ENCODE peak calls at places on chromosomes 1 and 21, in seven cellular contexts. L is H9, X is IMR-90, K is trophoblast cell, R is neuronal stem cell, T is H1, Z is mesenchymal stem cell. Y is an unnamed sample.

GRCh38 chr1:87953732-87954344 is 625.2 kb downstream of the LMO4 start:
- DNase-seq in T (peak), Z (peak), L (peak), R (peak), K (peak), X (peak), Y (peak)

GRCh38 chr1:161730050-161730564 is 8.8 kb downstream of the FCRLB start:
- DNase-seq in Z (peak), X (peak), K (no peak), T (no peak), L (no peak), R (no peak), Y (no peak)

GRCh38 chr1:39051956-39052355 is 25.8 kb downstream of the NDUFS5 start:
- DNase-seq in X (no peak), K (peak), Z (no peak), L (no peak), R (no peak), T (no peak), Y (peak)

GRCh38 chr1:209642817-209643216 is 9.4 kb downstream of the LAMB3 start:
- DNase-seq in Z (no peak), R (no peak), X (no peak), T (no peak), K (no peak), L (no peak), Y (no peak)

GRCh38 chr1:18110968-18111367 is 3.4 kb downstream of the IGSF21 start:
- DNase-seq in R (no peak), X (no peak), T (peak), Z (no peak), K (no peak), L (peak), Y (no peak)

GRCh38 chr1:31642897-31643296 is 1.8 kb downstream of the PEF1 start:
- DNase-seq in R (no peak), Z (no peak), T (no peak), K (no peak), L (no peak), X (no peak), Y (no peak)

GRCh38 chr1:243924188-243924587 is 74.1 kb upstream of the AKT3 start:
- DNase-seq in K (peak), X (peak), R (no peak), T (no peak), Z (peak), L (no peak), Y (peak)

GRCh38 chr1:217977943-217978342 is 307.1 kb upstream of the RRP15 start:
- DNase-seq in K (no peak), L (no peak), R (no peak), X (no peak), T (no peak), Z (no peak), Y (no peak)

GRCh38 chr1:89808429-89809117 is 12.3 kb upstream of the LRRC8D start:
- DNase-seq in Z (peak), R (no peak), K (peak), L (peak), X (peak), T (peak), Y (peak)

GRCh38 chr1:235161685-235162327 is 756 bp upstream of the RBM34 start:
- DNase-seq in K (no peak), L (no peak), X (no peak), T (no peak), R (no peak), Z (no peak), Y (no peak)

GRCh38 chr1:16020325-16020724 is 1.5 kb upstream of the CLCNKA start:
- DNase-seq in R (no peak), T (no peak), K (no peak), L (no peak), X (no peak), Z (no peak), Y (no peak)

GRCh38 chr21:20010691-20011200 is 987.5 kb upstream of the NCAM2 start:
- DNase-seq in X (no peak), L (no peak), Z (no peak), K (no peak), T (no peak), R (no peak), Y (no peak)

GRCh38 chr21:20013851-20014250 is 984.4 kb upstream of the NCAM2 start:
- DNase-seq in X (no peak), R (no peak), L (no peak), T (no peak), Z (no peak), K (no peak), Y (no peak)

GRCh38 chr21:20020032-20020431 is 978.2 kb upstream of the NCAM2 start:
- DNase-seq in R (no peak), L (no peak), T (no peak), X (no peak), K (no peak), Z (no peak), Y (no peak)

DNA sequence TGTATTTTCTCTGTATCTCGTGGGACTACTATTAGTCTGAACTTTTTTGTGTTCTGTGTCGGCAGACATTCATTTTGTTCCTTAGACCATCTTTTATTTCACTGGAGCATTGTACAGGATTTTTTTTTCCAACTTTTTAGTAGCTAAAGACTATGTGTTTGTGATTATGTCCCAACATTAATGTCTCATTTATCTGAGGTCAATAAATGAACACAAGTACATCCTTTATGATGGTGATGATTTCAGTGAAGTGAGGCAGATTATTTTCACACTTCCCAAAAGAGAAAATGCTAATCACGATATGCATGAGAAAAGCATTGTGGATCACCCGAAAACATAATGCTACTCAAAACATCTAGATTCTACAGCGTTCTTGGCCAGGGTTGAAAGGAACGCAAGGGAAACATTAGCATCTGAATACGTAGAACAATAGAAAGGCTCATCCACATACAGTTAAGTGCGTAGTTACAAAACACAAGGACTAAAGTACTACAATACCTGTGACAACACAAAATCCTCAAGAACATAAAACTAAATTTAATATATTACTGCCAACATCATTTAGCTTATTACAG is 981.7 kb upstream of the NCAM2 start:
- DNase-seq in T (no peak), R (no peak), L (no peak), Z (no peak), X (no peak), K (no peak), Y (peak)
- H2BK120ac ChIP-seq in T (no peak), R (no peak), L (no peak), Z (no peak), X (no peak), K (no peak), Y (no peak)

DNA sequence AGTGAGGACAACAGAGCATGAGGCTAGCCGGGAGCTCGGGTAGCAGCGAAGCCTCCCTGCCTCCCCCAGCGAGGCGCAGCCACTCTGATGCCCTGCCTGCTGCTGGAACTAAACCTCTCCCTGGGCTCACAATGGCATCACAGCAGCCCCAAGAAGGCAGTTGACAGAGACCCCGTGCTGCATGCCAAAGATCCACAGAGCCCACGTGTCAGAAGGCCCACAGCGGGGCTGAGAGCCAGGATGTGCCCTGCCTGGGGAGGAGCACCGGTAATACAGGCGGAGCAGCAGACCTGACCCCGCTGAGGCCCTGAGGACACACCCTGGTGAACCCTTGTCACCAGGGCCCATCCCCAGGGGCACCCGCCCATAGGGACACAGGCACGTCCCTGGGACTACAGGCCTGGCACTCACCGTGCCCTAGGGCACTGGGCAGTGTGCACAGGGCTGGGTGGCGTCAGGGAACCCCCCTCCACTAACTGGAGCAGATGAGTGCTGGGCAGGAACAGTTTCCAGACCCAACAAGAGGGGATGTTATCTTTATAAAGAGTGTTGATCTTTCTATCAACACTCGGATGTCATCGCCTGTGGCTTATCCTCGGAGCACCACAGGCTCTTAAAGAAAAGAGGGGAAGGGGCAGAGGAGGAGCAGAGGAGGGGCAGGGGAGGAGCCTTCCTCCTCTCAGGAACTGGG is 48.5 kb downstream of the ARHGEF16 start:
- DNase-seq in L (no peak), Z (no peak), X (no peak), T (no peak), K (no peak), R (no peak), Y (no peak)
- H2BK120ac ChIP-seq in L (no peak), Z (no peak), X (no peak), T (no peak), K (no peak), R (no peak), Y (no peak)

GRCh38 chr1:33716976-33717688 is 146.7 kb upstream of the HMGB4 start:
- DNase-seq in L (no peak), Z (no peak), T (peak), R (no peak), K (no peak), X (no peak), Y (no peak)

GRCh38 chr1:33723251-33723650 is 140.6 kb upstream of the HMGB4 start:
- DNase-seq in L (no peak), R (no peak), T (no peak), Z (no peak), X (no peak), K (no peak), Y (no peak)

GRCh38 chr1:33721416-33721815 is 142.5 kb upstream of the HMGB4 start:
- DNase-seq in X (no peak), T (no peak), L (no peak), K (no peak), R (no peak), Z (no peak), Y (no peak)

GRCh38 chr1:33718166-33718565 is 145.7 kb upstream of the HMGB4 start:
- DNase-seq in T (peak), L (peak), K (no peak), R (no peak), X (no peak), Z (no peak), Y (no peak)

GRCh38 chr1:33719771-33720670 is 143.9 kb upstream of the HMGB4 start:
- DNase-seq in T (peak), R (no peak), X (peak), Z (no peak), K (no peak), L (peak), Y (no peak)
- H2BK120ac ChIP-seq in T (no peak), R (no peak), X (no peak), Z (no peak), K (no peak), L (no peak), Y (no peak)

GRCh38 chr1:153432874-153433681 is 16.8 kb downstream of the S100A7A start:
- DNase-seq in K (peak), X (no peak), T (peak), R (no peak), Z (no peak), L (no peak), Y (no peak)
- H2BK120ac ChIP-seq in K (no peak), X (no peak), T (no peak), R (no peak), Z (no peak), L (no peak), Y (no peak)

GRCh38 chr1:199866210-199866617 is 161.3 kb upstream of the NR5A2 start:
- DNase-seq in X (no peak), Z (no peak), K (no peak), T (no peak), R (no peak), L (peak), Y (no peak)

GRCh38 chr1:199862047-199862446 is 165.5 kb upstream of the NR5A2 start:
- DNase-seq in T (no peak), L (no peak), K (no peak), X (no peak), Z (no peak), R (no peak), Y (no peak)

GRCh38 chr1:199868777-199869176 is 158.7 kb upstream of the NR5A2 start:
- DNase-seq in R (no peak), T (no peak), Z (no peak), X (no peak), L (no peak), K (no peak), Y (no peak)

GRCh38 chr1:199867601-199868000 is 159.9 kb upstream of the NR5A2 start:
- DNase-seq in K (peak), Z (peak), R (no peak), L (no peak), T (no peak), X (peak), Y (peak)
- H2BK120ac ChIP-seq in K (no peak), Z (no peak), R (no peak), L (no peak), T (no peak), X (no peak), Y (no peak)

DNA sequence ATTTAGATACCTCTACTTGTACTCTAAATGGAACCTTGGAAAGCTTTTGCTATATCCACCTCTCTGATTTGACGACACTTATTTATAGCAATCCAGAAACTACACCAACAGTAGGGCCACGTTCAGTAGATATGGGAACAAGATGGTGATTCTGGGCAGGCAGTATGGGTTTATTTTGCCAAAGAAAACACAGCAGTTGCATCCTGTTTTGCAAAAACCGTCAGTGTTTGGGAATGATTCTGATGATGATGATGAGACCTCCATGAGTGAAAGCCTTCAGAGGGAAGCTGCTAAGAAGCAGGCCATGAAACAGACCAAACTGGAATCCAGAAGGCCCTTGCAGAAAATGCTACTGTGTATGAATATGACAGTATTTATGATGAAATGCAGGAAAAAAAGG is 41.5 kb upstream of the NEXN start:
- DNase-seq in K (no peak), R (no peak), T (no peak), Z (no peak), L (no peak), X (no peak), Y (no peak)
- H2BK120ac ChIP-seq in K (no peak), R (no peak), T (no peak), Z (no peak), L (no peak), X (no peak), Y (no peak)

Y was measured in mesendoderm.